ENCODE peak calls at places on chromosomes 1 and 21, in five cellular contexts. One of them, this sample, is unnamed.

GRCh38 chr1:52268372-52268771 is 97.6 kb downstream of the CC2D1B start:
- DNase-seq in HepG2: no peak
- DNase-seq in K562: no peak
- DNase-seq in H1: no peak
- DNase-seq in GM12878: no peak
- DNase-seq in this sample: no peak

GRCh38 chr1:58317086-58317485 is 229.4 kb downstream of the OMA1 start:
- DNase-seq in HepG2: no peak
- DNase-seq in K562: no peak
- DNase-seq in H1: no peak
- DNase-seq in GM12878: no peak
- DNase-seq in this sample: no peak

GRCh38 chr1:1199961-1200875 is 6.2 kb downstream of the TNFRSF18 start:
- DNase-seq in HepG2: no peak
- DNase-seq in K562: peak; percentile 16
- DNase-seq in H1: peak; percentile 47
- DNase-seq in GM12878: no peak
- DNase-seq in this sample: no peak

GRCh38 chr1:31101147-31101502 is 35.6 kb upstream of the PUM1 start:
- DNase-seq in HepG2: peak; percentile 33
- DNase-seq in K562: peak; percentile 76
- DNase-seq in H1: no peak
- DNase-seq in GM12878: no peak
- DNase-seq in this sample: no peak

GRCh38 chr1:6460349-6461236 is 5.4 kb downstream of the TNFRSF25 start:
- DNase-seq in HepG2: no peak
- DNase-seq in K562: no peak
- DNase-seq in H1: no peak
- DNase-seq in GM12878: no peak
- DNase-seq in this sample: no peak

GRCh38 chr1:109910963-109911798 is 532 bp downstream of the CSF1 start:
- DNase-seq in HepG2: no peak
- DNase-seq in K562: peak; percentile 81
- DNase-seq in H1: peak; percentile 67
- DNase-seq in GM12878: no peak
- DNase-seq in this sample: no peak

GRCh38 chr21:33238146-33238545 is 8.4 kb downstream of the IFNAR2 start:
- DNase-seq in HepG2: no peak
- DNase-seq in K562: no peak
- DNase-seq in H1: no peak
- DNase-seq in GM12878: no peak
- DNase-seq in this sample: no peak

GRCh38 chr1:169941982-169942830 is 48.5 kb upstream of the SCYL3 start:
- DNase-seq in HepG2: no peak
- DNase-seq in K562: no peak
- DNase-seq in H1: no peak
- DNase-seq in GM12878: no peak
- DNase-seq in this sample: no peak

GRCh38 chr1:58432813-58433668 is 113.5 kb downstream of the OMA1 start:
- DNase-seq in HepG2: no peak
- DNase-seq in K562: no peak
- DNase-seq in H1: peak; percentile 70
- DNase-seq in GM12878: peak; percentile 17
- DNase-seq in this sample: no peak

GRCh38 chr1:164772635-164773034 is 213.7 kb downstream of the PBX1 start:
- DNase-seq in HepG2: no peak
- DNase-seq in K562: peak; percentile 46
- DNase-seq in H1: no peak
- DNase-seq in GM12878: no peak
- DNase-seq in this sample: peak; percentile 75

GRCh38 chr1:230368363-230368762 is 57.8 kb downstream of the PGBD5 start:
- DNase-seq in HepG2: no peak
- DNase-seq in K562: no peak
- DNase-seq in H1: no peak
- DNase-seq in GM12878: no peak
- DNase-seq in this sample: no peak

GRCh38 chr1:51072651-51073050 is 29.4 kb upstream of the C1orf185 start:
- DNase-seq in HepG2: no peak
- DNase-seq in K562: no peak
- DNase-seq in H1: no peak
- DNase-seq in GM12878: no peak
- DNase-seq in this sample: no peak

GRCh38 chr1:51071291-51071690 is 30.7 kb upstream of the C1orf185 start:
- DNase-seq in HepG2: no peak
- DNase-seq in K562: no peak
- DNase-seq in H1: no peak
- DNase-seq in GM12878: no peak
- DNase-seq in this sample: no peak

GRCh38 chr1:51072040-51072439 is 30.0 kb upstream of the C1orf185 start:
- DNase-seq in HepG2: peak; percentile 12
- DNase-seq in K562: peak; percentile 20
- DNase-seq in H1: no peak
- DNase-seq in GM12878: no peak
- DNase-seq in this sample: no peak

GRCh38 chr1:51070011-51070410 is 32.0 kb upstream of the C1orf185 start:
- DNase-seq in HepG2: no peak
- DNase-seq in K562: no peak
- DNase-seq in H1: no peak
- DNase-seq in GM12878: no peak
- DNase-seq in this sample: no peak

DNA sequence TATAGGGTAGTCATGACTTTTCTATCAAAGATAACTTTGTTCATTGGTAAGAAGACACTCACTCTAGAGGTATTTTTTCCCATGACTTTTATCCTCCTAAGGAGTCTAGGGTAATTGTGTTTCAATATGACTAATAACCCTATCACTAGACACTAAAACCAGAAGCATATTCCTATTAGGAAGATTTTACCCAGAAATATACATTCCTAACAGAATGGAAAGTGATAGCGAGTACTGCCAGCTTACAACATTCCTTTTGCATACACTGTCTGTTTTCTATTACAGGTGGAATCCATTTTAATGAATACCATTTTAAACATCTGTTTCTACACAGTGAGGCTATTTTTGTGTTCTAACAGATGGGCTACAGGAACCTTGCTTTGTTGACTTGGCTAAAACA is 31.4 kb upstream of the C1orf185 start:
- DNase-seq in HepG2: no peak
- DNase-seq in K562: no peak
- DNase-seq in H1: no peak
- DNase-seq in GM12878: no peak
- DNase-seq in this sample: no peak
- TF ChIP-seq SIN3A in HepG2: no peak
- TF ChIP-seq SIN3A in K562: no peak
- TF ChIP-seq SIN3A in H1: no peak
- TF ChIP-seq SIN3A in GM12878: no peak
- TF ChIP-seq SIN3A in this sample: no peak

GRCh38 chr1:62299426-62300200 is 19.6 kb downstream of the KANK4 start:
- DNase-seq in HepG2: peak; percentile 69
- DNase-seq in K562: no peak
- DNase-seq in H1: no peak
- DNase-seq in GM12878: no peak
- DNase-seq in this sample: no peak

GRCh38 chr1:62304975-62305374 is 14.3 kb downstream of the KANK4 start:
- DNase-seq in HepG2: no peak
- DNase-seq in K562: no peak
- DNase-seq in H1: no peak
- DNase-seq in GM12878: no peak
- DNase-seq in this sample: no peak

GRCh38 chr1:62306065-62306464 is 13.2 kb downstream of the KANK4 start:
- DNase-seq in HepG2: no peak
- DNase-seq in K562: no peak
- DNase-seq in H1: no peak
- DNase-seq in GM12878: no peak
- DNase-seq in this sample: no peak

GRCh38 chr1:62304515-62304914 is 14.7 kb downstream of the KANK4 start:
- DNase-seq in HepG2: no peak
- DNase-seq in K562: no peak
- DNase-seq in H1: no peak
- DNase-seq in GM12878: no peak
- DNase-seq in this sample: no peak

GRCh38 chr1:62301726-62302390 is 17.4 kb downstream of the KANK4 start:
- DNase-seq in HepG2: no peak
- DNase-seq in K562: no peak
- DNase-seq in H1: no peak
- DNase-seq in GM12878: no peak
- DNase-seq in this sample: no peak
- TF ChIP-seq POLR2AphosphoS5 in HepG2: no peak
- TF ChIP-seq POLR2AphosphoS5 in K562: no peak
- TF ChIP-seq POLR2AphosphoS5 in H1: no peak
- TF ChIP-seq POLR2AphosphoS5 in GM12878: no peak
- TF ChIP-seq POLR2AphosphoS5 in this sample: no peak

DNA sequence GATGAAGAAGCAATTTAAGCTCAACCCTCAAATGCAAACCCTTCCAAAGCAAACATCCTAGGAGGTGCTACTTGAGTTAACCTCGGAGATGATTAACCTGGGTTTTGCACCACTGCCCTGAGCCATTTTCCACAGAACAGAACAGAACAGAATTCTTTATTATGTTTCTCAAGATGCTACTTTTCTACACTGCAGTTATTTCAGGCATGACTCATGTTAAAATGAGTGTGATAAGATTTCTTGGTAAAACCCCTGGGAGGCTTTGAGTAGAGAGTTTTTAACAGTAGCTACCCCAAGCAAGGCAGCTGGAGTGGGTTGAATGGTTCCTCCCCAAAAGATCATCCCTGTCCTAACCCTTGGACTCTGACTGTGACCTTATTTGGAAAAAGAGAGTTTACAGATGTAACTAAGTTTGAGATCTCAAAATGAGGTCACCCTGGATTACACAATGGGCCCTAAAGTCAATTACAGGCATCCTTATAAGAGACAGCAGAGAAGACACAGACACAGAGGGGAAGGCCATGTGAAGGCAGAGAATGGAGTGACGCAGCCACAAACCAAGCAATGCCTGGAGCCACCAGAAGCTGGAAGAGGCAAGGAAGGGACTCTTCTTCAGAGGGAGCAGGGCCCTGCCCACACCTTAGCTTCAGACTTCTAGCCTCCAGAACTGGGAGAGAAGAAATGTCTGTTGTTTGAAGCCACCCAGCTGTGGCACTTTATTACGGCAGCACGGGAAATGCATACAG is 153.4 kb downstream of the ETS2 start:
- DNase-seq in HepG2: peak; percentile 62
- DNase-seq in K562: no peak
- DNase-seq in H1: no peak
- DNase-seq in GM12878: no peak
- DNase-seq in this sample: no peak
- TF ChIP-seq SRF in HepG2: peak; percentile 93
- TF ChIP-seq SRF in K562: peak; percentile 95
- TF ChIP-seq SRF in H1: no peak
- TF ChIP-seq SRF in GM12878: no peak
- TF ChIP-seq SRF in this sample: no peak

GRCh38 chr1:53550201-53550741 is 91.1 kb downstream of the DMRTB1 start:
- DNase-seq in HepG2: no peak
- DNase-seq in K562: no peak
- DNase-seq in H1: no peak
- DNase-seq in GM12878: no peak
- DNase-seq in this sample: no peak
- TF ChIP-seq SIN3A in HepG2: no peak
- TF ChIP-seq SIN3A in K562: no peak
- TF ChIP-seq SIN3A in H1: no peak
- TF ChIP-seq SIN3A in GM12878: no peak
- TF ChIP-seq SIN3A in this sample: no peak

DNA sequence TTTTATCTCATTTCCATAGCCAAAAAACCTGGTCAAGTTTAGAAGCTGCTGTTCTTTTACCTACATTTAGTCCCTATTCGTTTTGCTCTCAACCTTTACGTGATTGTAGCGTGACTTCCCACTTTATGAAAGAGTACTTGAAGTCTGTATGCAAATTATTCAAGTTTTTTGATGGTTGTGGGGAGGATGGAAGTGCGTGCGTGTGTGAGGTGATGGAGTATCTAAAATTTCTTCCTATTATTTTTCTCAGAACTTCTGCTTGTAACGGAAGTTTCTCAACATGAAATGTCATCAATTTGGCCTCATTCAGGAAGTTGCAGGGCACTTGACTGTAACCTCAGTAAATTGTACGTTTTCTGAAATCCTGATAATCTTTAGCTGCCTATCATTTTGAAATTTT is 64.0 kb downstream of the SAMSN1 start:
- DNase-seq in HepG2: no peak
- DNase-seq in K562: no peak
- DNase-seq in H1: no peak
- DNase-seq in GM12878: no peak
- DNase-seq in this sample: no peak
- TF ChIP-seq POLR2AphosphoS5 in HepG2: no peak
- TF ChIP-seq POLR2AphosphoS5 in K562: no peak
- TF ChIP-seq POLR2AphosphoS5 in H1: no peak
- TF ChIP-seq POLR2AphosphoS5 in GM12878: no peak
- TF ChIP-seq POLR2AphosphoS5 in this sample: no peak